ENCODE peak calls at places on chromosomes 12 and 14, in eight cellular contexts. Y, C, U, K, V, W, S and Q are unnamed samples.
A peak's percentile ranks its signal among the peaks of the same experiment; 100 is the strongest.

GRCh38 chr14:52119030-52119429 is 50.2 kb upstream of the NID2 start:
- DNase-seq in U (no peak), V (no peak), C (no peak), S (no peak), Y (no peak), W (no peak), K (no peak), Q (no peak)

GRCh38 chr14:74905595-74906142 is 17.4 kb downstream of the RPS6KL1 start:
- DNase-seq in W (peak; percentile 84), V (no peak), U (peak; percentile 58), K (peak; percentile 79), C (peak; percentile 51), Y (peak; percentile 51), S (no peak), Q (peak; percentile 80)

GRCh38 chr12:50620050-50620974 is 115.5 kb downstream of the DIP2B start:
- DNase-seq in C (peak; percentile 39), S (no peak), V (peak; percentile 94), Y (peak; percentile 90), W (no peak), K (peak; percentile 57), U (peak; percentile 83), Q (no peak)

GRCh38 chr12:130576286-130576933 is 139.7 kb downstream of the RIMBP2 start:
- DNase-seq in S (no peak), K (no peak), W (no peak), V (no peak), U (no peak), Y (no peak), C (no peak), Q (no peak)

GRCh38 chr12:120220838-120221575 is 20.1 kb upstream of the RPLP0 start:
- DNase-seq in W (no peak), U (no peak), S (no peak), V (no peak), K (no peak), Y (no peak), C (no peak), Q (no peak)

GRCh38 chr12:46556820-46557524 is 184.4 kb upstream of the SLC38A2 start:
- DNase-seq in V (peak; percentile 81), U (peak; percentile 82), W (no peak), S (no peak), K (no peak), Y (peak; percentile 78), C (peak; percentile 43), Q (no peak)

GRCh38 chr14:23910081-23910875 is 43.3 kb upstream of the DHRS4 start:
- DNase-seq in K (peak; percentile 76), V (peak; percentile 49), W (peak; percentile 12), S (no peak), Y (peak; percentile 54), C (peak; percentile 65), U (peak; percentile 83), Q (peak; percentile 54)

GRCh38 chr14:61610900-61611299 is 84.4 kb upstream of the HIF1A start:
- DNase-seq in C (no peak), K (no peak), S (no peak), U (no peak), W (no peak), V (no peak), Y (no peak), Q (no peak)

GRCh38 chr12:89777685-89778379 is 69.2 kb upstream of the ATP2B1 start:
- DNase-seq in U (no peak), Y (no peak), K (no peak), S (no peak), W (no peak), V (no peak), C (no peak), Q (no peak)

GRCh38 chr12:12684375-12685106 is 11.4 kb downstream of the GPR19 start:
- DNase-seq in Y (peak; percentile 39), K (peak; percentile 83), C (peak; percentile 51), U (no peak), W (peak; percentile 51), V (peak; percentile 37), S (no peak), Q (no peak)

GRCh38 chr14:80356413-80356812 is 145.1 kb upstream of the DIO2 start:
- DNase-seq in Y (no peak), W (no peak), V (peak; percentile 48), K (peak; percentile 16), C (peak; percentile 35), S (no peak), U (no peak), Q (no peak)
- TF ChIP-seq CTCF in Y (peak; percentile 34), W (no peak), V (peak; percentile 86), K (peak; percentile 59), C (peak; percentile 39), S (no peak), U (no peak), Q (peak; percentile 1)

DNA sequence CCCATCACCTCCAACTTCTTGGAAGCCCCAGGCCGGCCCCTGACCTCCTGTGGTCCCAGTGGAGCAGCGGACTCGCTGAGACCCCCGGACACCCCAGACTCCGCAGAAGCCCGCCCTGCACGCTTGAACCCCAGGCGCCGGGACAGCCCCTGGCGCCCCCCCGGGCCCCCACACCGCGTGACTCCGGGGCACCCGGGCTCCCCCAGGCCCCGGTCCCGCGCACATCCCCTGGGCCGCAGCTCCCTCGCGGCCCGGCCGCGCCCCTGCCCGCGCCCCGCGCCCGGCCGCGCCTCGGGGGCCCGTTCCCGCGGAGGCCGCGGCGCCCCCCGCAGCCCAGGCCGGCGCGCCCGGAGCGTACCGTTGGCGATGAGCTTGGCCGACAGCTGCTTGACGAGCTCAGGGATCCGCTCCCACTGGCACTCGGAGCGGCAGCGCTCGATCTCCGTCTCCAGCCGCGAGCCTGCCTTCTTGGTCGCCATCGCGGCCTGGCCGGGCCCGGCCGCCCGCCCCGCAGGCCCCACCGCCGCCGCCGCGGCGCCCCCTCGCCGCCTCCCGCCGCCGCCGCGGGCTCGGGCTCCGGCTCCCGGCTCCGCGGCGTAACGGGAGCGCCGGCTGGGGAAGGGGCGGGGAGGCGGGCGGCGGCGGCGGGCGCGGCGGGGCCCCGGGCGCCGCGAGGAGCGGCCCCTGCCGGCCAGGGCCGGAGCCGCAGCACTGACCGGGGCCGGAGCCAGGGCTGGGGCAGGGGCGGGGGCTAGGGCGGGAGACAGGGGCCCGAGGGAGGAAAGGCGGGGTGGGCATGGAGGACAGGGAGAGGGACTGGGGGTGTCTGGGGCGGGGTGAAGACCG is at the start of gene TTC7B:
- DNase-seq in C (no peak), Y (peak; percentile 25), W (no peak), V (no peak), S (no peak), U (peak; percentile 80), K (peak; percentile 77), Q (peak; percentile 91)
- TF ChIP-seq CTCF in C (peak; percentile 49), Y (no peak), W (no peak), V (peak; percentile 50), S (no peak), U (peak; percentile 66), K (peak; percentile 27), Q (peak; percentile 55)

GRCh38 chr12:124466200-124467128 is 100.9 kb downstream of the NCOR2 start:
- DNase-seq in K (no peak), Y (no peak), S (peak; percentile 32), V (peak; percentile 81), U (no peak), C (peak; percentile 45), W (no peak), Q (peak; percentile 89)
- TF ChIP-seq CTCF in K (peak; percentile 22), Y (no peak), S (no peak), V (peak; percentile 38), U (no peak), C (no peak), W (peak; percentile 30), Q (peak; percentile 49)

GRCh38 chr14:31787377-31787776 is 226.2 kb downstream of the NUBPL start:
- DNase-seq in C (peak; percentile 50), U (peak; percentile 3), Y (no peak), S (no peak), V (peak; percentile 19), K (no peak), W (no peak), Q (no peak)
- TF ChIP-seq CTCF in C (peak; percentile 13), U (no peak), Y (no peak), S (no peak), V (peak; percentile 30), K (no peak), W (no peak), Q (no peak)

DNA sequence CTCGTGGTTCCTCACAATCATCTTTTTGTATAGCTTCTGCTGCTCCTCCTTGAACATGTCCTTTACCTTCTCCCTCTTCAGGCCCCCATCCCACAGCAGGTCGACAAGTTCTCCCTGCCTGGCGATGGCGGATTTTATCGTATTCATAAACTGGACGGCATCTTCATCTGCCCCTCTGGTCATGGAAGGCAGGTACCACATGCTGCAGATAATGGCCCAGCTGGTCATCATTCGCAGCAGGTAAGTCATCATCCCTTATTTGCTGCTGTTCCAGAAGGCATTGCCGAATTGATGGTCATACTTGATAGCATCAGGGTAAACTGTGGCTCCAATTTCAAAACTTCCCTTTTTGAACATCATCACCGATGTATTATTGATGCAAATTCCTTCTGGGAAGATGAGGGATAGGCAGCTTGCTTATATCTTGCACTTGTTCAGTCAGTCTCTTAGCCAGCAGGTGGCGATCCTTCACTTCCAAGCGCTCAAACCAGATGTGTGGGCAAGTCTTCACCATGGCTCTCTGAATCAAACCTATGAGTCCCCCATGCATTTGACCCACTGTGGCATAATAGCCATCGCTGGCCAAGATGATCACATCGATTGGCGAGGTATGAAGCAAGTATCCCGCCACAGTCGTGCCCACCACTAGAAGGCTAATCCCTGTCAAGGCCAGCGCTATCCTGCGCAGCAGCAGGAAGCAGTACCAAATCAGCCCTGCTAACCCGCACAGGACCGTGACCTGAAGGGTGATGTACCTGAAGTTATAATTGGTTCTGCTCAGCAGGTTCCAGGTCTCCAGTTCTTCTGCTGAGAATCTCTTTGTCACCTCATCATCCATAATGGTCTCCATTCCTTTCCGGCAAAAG is 381.5 kb upstream of the STXBP6 start:
- DNase-seq in Y (no peak), W (peak; percentile 9), V (no peak), S (no peak), K (peak; percentile 57), U (no peak), C (peak; percentile 50), Q (no peak)
- TF ChIP-seq CTCF in Y (no peak), W (no peak), V (no peak), S (no peak), K (no peak), U (no peak), C (no peak), Q (no peak)

GRCh38 chr12:56448860-56449621 is at the start of gene TIMELESS:
- DNase-seq in U (peak; percentile 98), V (peak; percentile 72), S (peak; percentile 27), C (peak; percentile 93), K (peak; percentile 92), Y (peak; percentile 80), W (peak; percentile 85), Q (peak; percentile 94)
- TF ChIP-seq CTCF in U (no peak), V (no peak), S (no peak), C (no peak), K (peak; percentile 3), Y (peak; percentile 24), W (peak; percentile 59), Q (no peak)

GRCh38 chr14:25055998-25056687 is 6.2 kb upstream of the STXBP6 start:
- DNase-seq in K (no peak), W (no peak), V (no peak), C (no peak), U (no peak), Y (peak; percentile 59), S (no peak), Q (no peak)
- TF ChIP-seq CTCF in K (no peak), W (no peak), V (no peak), C (no peak), U (no peak), Y (no peak), S (no peak), Q (no peak)

DNA sequence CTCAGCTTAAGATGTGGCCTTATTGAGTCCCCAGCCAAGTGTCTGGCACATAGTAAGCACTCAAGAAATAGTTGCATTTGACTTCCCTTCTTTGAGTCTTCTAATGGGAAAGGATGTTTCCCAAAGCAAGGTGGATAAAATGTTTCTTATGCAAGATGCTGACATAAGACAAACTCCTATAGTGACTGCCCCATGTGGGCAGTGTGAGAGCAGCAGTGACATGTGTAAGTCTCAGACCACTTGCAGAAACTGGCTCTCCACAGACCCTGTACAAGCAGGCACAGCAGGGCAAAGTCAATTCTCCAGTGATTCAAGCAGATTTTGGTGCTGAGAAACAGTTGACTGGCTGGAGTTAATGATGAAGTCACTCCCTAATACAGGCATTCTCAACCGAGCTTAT is 255.3 kb downstream of the ANO2 start:
- DNase-seq in C (peak; percentile 11), V (no peak), U (no peak), S (no peak), W (no peak), K (no peak), Y (no peak), Q (no peak)
- TF ChIP-seq CTCF in C (no peak), V (no peak), U (no peak), S (no peak), W (no peak), K (no peak), Y (peak; percentile 10), Q (no peak)